ENCODE peak calls at places on chromosomes 5 and 9, in ten cellular contexts. O is neural progenitor cell, B is lung, F is suprapubic skin, X is HCT116, U is A549, A is fibroblast of lung, W is psoas muscle, D is Peyer's patch, T is endothelial cell of umbilical vein. P is an unnamed sample.

GRCh38 chr9:83219154-83219923 is 156.4 kb upstream of the RASEF start:
- DNase-seq in O (peak), B (peak), F (no peak), X (peak), U (peak), A (peak), W (peak), D (peak), T (peak), P (peak)

GRCh38 chr9:107874591-107875374 is 385.2 kb upstream of the KLF4 start:
- DNase-seq in O (no peak), B (no peak), F (no peak), X (no peak), U (no peak), A (no peak), W (no peak), D (no peak), T (no peak), P (no peak)

GRCh38 chr5:177455661-177456590 is 9.3 kb downstream of the PRR7 start:
- DNase-seq in O (peak), B (peak), F (peak), X (peak), U (peak), A (peak), W (peak), D (peak), T (peak), P (peak)

GRCh38 chr9:95808001-95808400 is 67.5 kb upstream of the ERCC6L2 start:
- DNase-seq in O (no peak), B (no peak), F (no peak), X (no peak), U (no peak), A (peak), W (no peak), D (no peak), T (peak), P (no peak)

GRCh38 chr5:92998456-92998855 is 582.6 kb downstream of the NR2F1-AS1 start:
- DNase-seq in O (no peak), B (no peak), F (no peak), X (no peak), U (no peak), A (no peak), W (no peak), D (no peak), T (no peak), P (no peak)

GRCh38 chr5:181205735-181206401 is 872 bp upstream of the TRIM7 start:
- DNase-seq in O (peak), B (no peak), F (no peak), X (no peak), U (no peak), A (peak), W (no peak), D (no peak), T (no peak), P (peak)

GRCh38 chr5:179337227-179338122 is 7.8 kb downstream of the ADAMTS2 start:
- DNase-seq in O (no peak), B (no peak), F (no peak), X (no peak), U (no peak), A (no peak), W (no peak), D (no peak), T (no peak), P (no peak)

GRCh38 chr9:109198736-109199384 is 31.8 kb upstream of the FRRS1L start:
- DNase-seq in O (peak), B (no peak), F (no peak), X (peak), U (no peak), A (no peak), W (no peak), D (no peak), T (no peak), P (no peak)

GRCh38 chr9:130043654-130044623 is 950 bp upstream of the FNBP1 start:
- DNase-seq in O (peak), B (no peak), F (peak), X (no peak), U (no peak), A (peak), W (peak), D (no peak), T (peak), P (no peak)

GRCh38 chr9:12274577-12274976 is 418.6 kb upstream of the TYRP1 start:
- DNase-seq in O (peak), B (no peak), F (no peak), X (no peak), U (no peak), A (no peak), W (peak), D (no peak), T (no peak), P (no peak)

GRCh38 chr9:38681747-38682227 is 38.1 kb downstream of the FAM240B start:
- DNase-seq in O (no peak), B (no peak), F (no peak), X (no peak), U (no peak), A (peak), W (no peak), D (no peak), T (peak), P (peak)

GRCh38 chr9:120612218-120612617 is 32.3 kb upstream of the CDK5RAP2 start:
- DNase-seq in O (peak), B (no peak), F (no peak), X (no peak), U (no peak), A (no peak), W (no peak), D (no peak), T (no peak), P (no peak)

GRCh38 chr9:71758277-71758676 is 10.0 kb downstream of the CEMIP2 start:
- DNase-seq in O (no peak), B (no peak), F (no peak), X (no peak), U (no peak), A (no peak), W (no peak), D (no peak), T (no peak), P (no peak)

GRCh38 chr9:5470122-5470521 is 19.8 kb downstream of the CD274 start:
- DNase-seq in O (no peak), B (no peak), F (no peak), X (no peak), U (no peak), A (no peak), W (no peak), D (no peak), T (no peak), P (no peak)

GRCh38 chr5:113217619-113218184 is 217.1 kb downstream of the TSSK1B start:
- DNase-seq in O (no peak), B (no peak), F (no peak), X (no peak), U (no peak), A (no peak), W (no peak), D (no peak), T (no peak), P (no peak)

GRCh38 chr5:159905496-159905895 is 10.8 kb upstream of the ADRA1B start:
- DNase-seq in O (no peak), B (no peak), F (no peak), X (peak), U (peak), A (peak), W (no peak), D (peak), T (no peak), P (peak)

GRCh38 chr9:116027951-116028350 is 125.6 kb upstream of the PAPPA start:
- DNase-seq in O (no peak), B (no peak), F (no peak), X (no peak), U (no peak), A (no peak), W (no peak), D (no peak), T (no peak), P (no peak)

GRCh38 chr5:75337366-75338021 is 474 bp downstream of the HMGCR start:
- DNase-seq in O (no peak), B (peak), F (no peak), X (no peak), U (no peak), A (peak), W (no peak), D (no peak), T (peak), P (no peak)

GRCh38 chr9:35555881-35556280 is 49.2 kb upstream of the TESK1 start:
- DNase-seq in O (no peak), B (no peak), F (no peak), X (no peak), U (no peak), A (no peak), W (no peak), D (no peak), T (no peak), P (no peak)

GRCh38 chr9:84170521-84171141 is 169.9 kb downstream of the SLC28A3 start:
- DNase-seq in O (peak), B (peak), F (no peak), X (peak), U (peak), A (peak), W (peak), D (peak), T (peak), P (peak)

GRCh38 chr9:12764150-12764549 is 10.7 kb upstream of the LURAP1L start:
- DNase-seq in O (no peak), B (no peak), F (no peak), X (no peak), U (no peak), A (no peak), W (no peak), D (no peak), T (no peak), P (no peak)

GRCh38 chr5:142507528-142507927 is 178.4 kb downstream of the FGF1 start:
- DNase-seq in O (no peak), B (no peak), F (no peak), X (no peak), U (peak), A (no peak), W (no peak), D (no peak), T (no peak), P (no peak)

GRCh38 chr9:76687861-76688374 is 76.3 kb upstream of the PCA3 start:
- DNase-seq in O (no peak), B (no peak), F (no peak), X (peak), U (no peak), A (peak), W (no peak), D (no peak), T (peak), P (peak)

GRCh38 chr5:89849819-89850515 is 559.6 kb downstream of the CETN3 start:
- DNase-seq in O (peak), B (no peak), F (no peak), X (no peak), U (no peak), A (peak), W (no peak), D (no peak), T (no peak), P (no peak)

GRCh38 chr5:141040093-141040762 is 10.9 kb upstream of the PCDHB1 start:
- DNase-seq in O (peak), B (peak), F (no peak), X (peak), U (peak), A (no peak), W (peak), D (no peak), T (peak), P (peak)

GRCh38 chr5:124847907-124848306 is 101.5 kb upstream of the ZNF608 start:
- DNase-seq in O (no peak), B (no peak), F (no peak), X (no peak), U (no peak), A (no peak), W (no peak), D (no peak), T (no peak), P (no peak)

DNA sequence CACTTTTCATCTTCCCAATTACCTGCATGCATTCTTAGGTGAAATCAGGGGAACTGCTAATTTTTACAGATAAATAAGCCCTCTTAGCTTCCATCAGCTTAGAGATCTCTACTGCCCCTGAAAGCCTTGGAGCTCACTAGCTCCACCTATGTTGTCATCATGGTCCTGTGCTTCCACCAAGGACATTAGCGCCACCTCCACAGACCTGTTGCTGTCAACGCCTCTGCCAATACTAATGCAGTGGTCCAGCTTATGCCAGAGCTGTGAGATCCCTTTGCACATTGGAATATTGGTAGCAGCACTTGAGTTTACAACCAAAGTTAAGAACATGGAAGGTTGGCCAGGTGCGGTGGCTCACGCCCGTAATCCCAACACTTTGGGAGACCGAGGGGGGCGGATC is 7.7 kb upstream of the SHISAL2B start:
- DNase-seq in O (no peak), B (no peak), F (no peak), X (peak), U (no peak), A (no peak), W (no peak), D (no peak), T (no peak), P (no peak)
- TF ChIP-seq CTCF in O (peak), B (no peak), F (no peak), X (peak), U (no peak), A (no peak), W (no peak), D (no peak), T (no peak), P (no peak)

GRCh38 chr5:74295141-74295540 is 345.4 kb downstream of the ENC1 start:
- DNase-seq in O (no peak), B (no peak), F (no peak), X (no peak), U (no peak), A (no peak), W (no peak), D (no peak), T (no peak), P (no peak)
- H3K27ac ChIP-seq in O (no peak), B (no peak), F (no peak), X (no peak), U (no peak), A (no peak), W (no peak), D (no peak), T (no peak), P (no peak)

GRCh38 chr5:61440086-61440485 is 108.0 kb downstream of the ZSWIM6 start:
- DNase-seq in O (no peak), B (no peak), F (no peak), X (no peak), U (no peak), A (no peak), W (no peak), D (no peak), T (no peak), P (no peak)

GRCh38 chr5:61435368-61435767 is 103.3 kb downstream of the ZSWIM6 start:
- DNase-seq in O (no peak), B (no peak), F (no peak), X (no peak), U (no peak), A (no peak), W (no peak), D (no peak), T (no peak), P (no peak)

GRCh38 chr5:61441742-61442141 is 109.7 kb downstream of the ZSWIM6 start:
- DNase-seq in O (no peak), B (no peak), F (no peak), X (no peak), U (no peak), A (no peak), W (no peak), D (no peak), T (no peak), P (no peak)

GRCh38 chr5:61440596-61440995 is 108.5 kb downstream of the ZSWIM6 start:
- DNase-seq in O (no peak), B (no peak), F (no peak), X (no peak), U (no peak), A (no peak), W (no peak), D (no peak), T (no peak), P (peak)
- TF ChIP-seq CTCF in O (no peak), B (no peak), F (no peak), X (no peak), U (no peak), A (no peak), W (no peak), D (no peak), T (no peak), P (no peak)

GRCh38 chr9:37273595-37273994 is 148.9 kb upstream of the GRHPR start:
- DNase-seq in O (no peak), B (no peak), F (no peak), X (no peak), U (no peak), A (no peak), W (no peak), D (no peak), T (no peak), P (no peak)

GRCh38 chr9:37266630-37267029 is 146.3 kb downstream of the ZCCHC7 start:
- DNase-seq in O (no peak), B (no peak), F (no peak), X (no peak), U (no peak), A (no peak), W (no peak), D (no peak), T (no peak), P (no peak)

GRCh38 chr9:37269221-37269620 is 148.8 kb downstream of the ZCCHC7 start:
- DNase-seq in O (no peak), B (no peak), F (no peak), X (no peak), U (no peak), A (no peak), W (no peak), D (no peak), T (no peak), P (no peak)

GRCh38 chr9:37271679-37272078 is 150.8 kb upstream of the GRHPR start:
- DNase-seq in O (no peak), B (no peak), F (no peak), X (no peak), U (no peak), A (peak), W (no peak), D (no peak), T (no peak), P (no peak)
- H3K27ac ChIP-seq in O (no peak), B (no peak), F (no peak), X (no peak), U (no peak), A (no peak), W (no peak), D (no peak), T (no peak), P (no peak)